ENCODE peak calls at places on chromosomes 1 and 21, in six cellular contexts. A is stimulated activated CD4-positive, alpha-beta T cell treated with anti-CD3 and anti-CD28 coated beads, Interleukin-2, amount 100 ng/mL, for 4 hours; D is NCI-H2171; Z is progenitor cell of endocrine pancreas; X is nephron progenitor cell; H is ELR. K is an unnamed sample.

GRCh38 chr1:119275145-119275929 is 93.2 kb upstream of the HAO2 start:
- DNase-seq in A (no peak), D (peak; percentile 15), Z (peak; percentile 19), X (peak; percentile 57), H (peak; percentile 77), K (peak; percentile 55)

GRCh38 chr1:15526021-15526489 is 593 bp upstream of the DNAJC16 start:
- DNase-seq in A (no peak), D (no peak), Z (no peak), X (peak; percentile 18), H (no peak), K (no peak)

GRCh38 chr1:81387446-81387845 is 413.3 kb upstream of the ADGRL2 start:
- DNase-seq in A (no peak), D (no peak), Z (no peak), X (no peak), H (no peak), K (no peak)

GRCh38 chr1:41806472-41807155 is 112.1 kb downstream of the HIVEP3 start:
- DNase-seq in A (peak; percentile 85), D (no peak), Z (no peak), X (no peak), H (peak; percentile 20), K (no peak)

GRCh38 chr21:29351691-29352090 is 53.0 kb downstream of the BACH1 start:
- DNase-seq in A (no peak), D (no peak), Z (no peak), X (no peak), H (no peak), K (no peak)

GRCh38 chr1:114510235-114511047 is 562 bp downstream of the TRIM33 start:
- DNase-seq in A (no peak), D (no peak), Z (peak; percentile 38), X (peak; percentile 57), H (peak; percentile 59), K (peak; percentile 45)

GRCh38 chr1:145785481-145785880 is 38.4 kb downstream of the RNF115 start:
- DNase-seq in A (no peak), D (no peak), Z (no peak), X (no peak), H (peak; percentile 6), K (no peak)

GRCh38 chr1:234781241-234782056 is 171.5 kb upstream of the IRF2BP2 start:
- DNase-seq in A (no peak), D (no peak), Z (no peak), X (no peak), H (no peak), K (no peak)

K was measured in endothelial cell.